ENCODE peak calls at places on chromosomes 4 and X, in seven cellular contexts. R, K, J, I, B, F and P are unnamed samples.
A peak's percentile ranks its signal among the peaks of the same experiment; 100 is the strongest.

GRCh38 chr4:7244766-7245320 is 52.5 kb downstream of the SORCS2 start:
- DNase-seq in R (no peak), K (no peak), J (no peak), I (no peak), B (no peak), F (no peak), P (no peak)

GRCh38 chr4:37993806-37994205 is 33.6 kb downstream of the PTTG2 start:
- DNase-seq in R (no peak), K (no peak), J (no peak), I (no peak), B (no peak), F (no peak), P (no peak)

GRCh38 chr4:143618811-143619210 is 81.7 kb downstream of the FREM3 start:
- DNase-seq in R (no peak), K (no peak), J (no peak), I (no peak), B (no peak), F (no peak), P (no peak)

GRCh38 chr4:160180206-160180605 is 1077.3 kb downstream of the RAPGEF2 start:
- DNase-seq in R (peak; percentile 14), K (no peak), J (no peak), I (no peak), B (peak; percentile 44), F (no peak), P (peak; percentile 58)

GRCh38 chr4:128796934-128797333 is 12.6 kb upstream of the JADE1 start:
- DNase-seq in R (no peak), K (no peak), J (no peak), I (no peak), B (no peak), F (no peak), P (peak; percentile 6)

GRCh38 chr4:33649015-33649414 is 2595.3 kb downstream of the ARAP2 start:
- DNase-seq in R (peak; percentile 26), K (no peak), J (no peak), I (no peak), B (peak; percentile 5), F (peak; percentile 30), P (no peak)

GRCh38 chrX:136646602-136647239 is 1.2 kb upstream of the CD40LG start:
- DNase-seq in R (no peak), K (no peak), J (no peak), I (no peak), B (no peak), F (no peak), P (no peak)

GRCh38 chr4:182806259-182807252 is 110.6 kb downstream of the DCTD start:
- DNase-seq in R (peak; percentile 38), K (peak; percentile 58), J (peak; percentile 87), I (peak; percentile 74), B (peak; percentile 87), F (peak; percentile 57), P (peak; percentile 38)

GRCh38 chrX:56803849-56804681 is 75.0 kb downstream of the NBDY start:
- DNase-seq in R (no peak), K (peak; percentile 74), J (peak; percentile 2), I (no peak), B (no peak), F (no peak), P (no peak)

GRCh38 chr4:74932832-74933561 is at the start of gene PARM1:
- DNase-seq in R (peak; percentile 82), K (peak; percentile 55), J (peak; percentile 84), I (no peak), B (peak; percentile 40), F (peak; percentile 77), P (peak; percentile 90)

GRCh38 chrX:153333821-153334653 is at the start of gene ZNF275:
- DNase-seq in R (peak; percentile 86), K (peak; percentile 76), J (peak; percentile 90), I (peak; percentile 86), B (peak; percentile 59), F (peak; percentile 36), P (peak; percentile 74)

GRCh38 chrX:138925330-138925729 is 213.8 kb upstream of the FGF13 start:
- DNase-seq in R (no peak), K (no peak), J (no peak), I (no peak), B (no peak), F (peak; percentile 26), P (no peak)

GRCh38 chr4:87949961-87950360 is 25.6 kb upstream of the SPP1 start:
- DNase-seq in R (peak; percentile 72), K (no peak), J (no peak), I (no peak), B (no peak), F (no peak), P (peak; percentile 35)

GRCh38 chr4:86451560-86452322 is 91.9 kb upstream of the MAPK10 start:
- DNase-seq in R (peak; percentile 77), K (no peak), J (no peak), I (no peak), B (peak; percentile 3), F (no peak), P (no peak)

GRCh38 chr4:81833596-81833995 is 361.9 kb upstream of the RASGEF1B start:
- DNase-seq in R (no peak), K (no peak), J (no peak), I (no peak), B (no peak), F (no peak), P (no peak)

GRCh38 chrX:11704725-11705495 is 39.2 kb upstream of the ARHGAP6 start:
- DNase-seq in R (no peak), K (no peak), J (no peak), I (no peak), B (no peak), F (no peak), P (no peak)

GRCh38 chr4:7594013-7594412 is 159.3 kb upstream of the PSAPL1 start:
- DNase-seq in R (no peak), K (no peak), J (no peak), I (no peak), B (peak; percentile 25), F (no peak), P (no peak)

GRCh38 chr4:110183058-110183457 is 15.4 kb downstream of the ELOVL6 start:
- DNase-seq in R (no peak), K (no peak), J (no peak), I (no peak), B (no peak), F (no peak), P (no peak)

GRCh38 chr4:76736434-76736833 is 161.5 kb downstream of the SOWAHB start:
- DNase-seq in R (no peak), K (no peak), J (no peak), I (no peak), B (no peak), F (no peak), P (no peak)

GRCh38 chrX:80216086-80216485 is 201.5 kb downstream of the TBX22 start:
- DNase-seq in R (peak; percentile 5), K (no peak), J (no peak), I (no peak), B (no peak), F (no peak), P (peak; percentile 0)

GRCh38 chr4:146791439-146791838 is 152.7 kb downstream of the POU4F2 start:
- DNase-seq in R (no peak), K (no peak), J (no peak), I (no peak), B (no peak), F (no peak), P (no peak)

GRCh38 chrX:123422875-123423274 is 238.8 kb downstream of the GRIA3 start:
- DNase-seq in R (peak; percentile 48), K (no peak), J (no peak), I (no peak), B (no peak), F (peak; percentile 14), P (no peak)

GRCh38 chrX:153725039-153725831 is 579 bp downstream of the ABCD1 start:
- DNase-seq in R (peak; percentile 25), K (no peak), J (peak; percentile 47), I (no peak), B (no peak), F (no peak), P (no peak)

GRCh38 chrX:130772313-130773140 is 130.5 kb downstream of the ENOX2 start:
- DNase-seq in R (peak; percentile 13), K (no peak), J (no peak), I (no peak), B (no peak), F (no peak), P (no peak)

GRCh38 chrX:154074199-154074598 is 23.3 kb downstream of the MECP2 start:
- DNase-seq in R (no peak), K (no peak), J (no peak), I (no peak), B (peak; percentile 63), F (no peak), P (no peak)

GRCh38 chr4:164997324-164997723 is 19.9 kb upstream of the TRIM61 start:
- DNase-seq in R (peak; percentile 14), K (no peak), J (no peak), I (no peak), B (peak; percentile 27), F (no peak), P (peak; percentile 23)

GRCh38 chrX:71991164-71991563 is 80.5 kb downstream of the NHSL2 start:
- DNase-seq in R (no peak), K (no peak), J (no peak), I (no peak), B (no peak), F (no peak), P (no peak)